ENCODE peak calls at places on chromosome 13, in five cellular contexts. One of them, this sample, is unnamed.

GRCh38 chr13:23828866-23829265 is 60.3 kb downstream of the MIPEP start:
- DNase-seq in GM23248: peak; percentile 79
- DNase-seq in HCT116: no peak
- DNase-seq in Karpas-422: no peak
- DNase-seq in PC-9: peak; percentile 4
- DNase-seq in this sample: no peak

GRCh38 chr13:30738946-30739528 is 3.7 kb downstream of the ALOX5AP start:
- DNase-seq in GM23248: no peak
- DNase-seq in PC-9: no peak
- DNase-seq in Karpas-422: no peak
- DNase-seq in HCT116: no peak
- DNase-seq in this sample: no peak

GRCh38 chr13:109412232-109412935 is 374.0 kb downstream of the IRS2 start:
- DNase-seq in GM23248: peak; percentile 31
- DNase-seq in PC-9: no peak
- DNase-seq in HCT116: peak; percentile 18
- DNase-seq in Karpas-422: no peak
- DNase-seq in this sample: no peak

GRCh38 chr13:105432408-105432807 is 1103.1 kb downstream of the EFNB2 start:
- DNase-seq in PC-9: no peak
- DNase-seq in GM23248: no peak
- DNase-seq in Karpas-422: no peak
- DNase-seq in HCT116: no peak
- DNase-seq in this sample: no peak

GRCh38 chr13:44489751-44490150 is 86.4 kb downstream of the TSC22D1 start:
- DNase-seq in Karpas-422: no peak
- DNase-seq in PC-9: no peak
- DNase-seq in HCT116: no peak
- DNase-seq in GM23248: no peak
- DNase-seq in this sample: no peak

GRCh38 chr13:26300140-26300539 is 46.2 kb downstream of the CDK8 start:
- DNase-seq in HCT116: peak; percentile 19
- DNase-seq in GM23248: peak; percentile 92
- DNase-seq in Karpas-422: no peak
- DNase-seq in PC-9: no peak
- DNase-seq in this sample: no peak

GRCh38 chr13:103354189-103354588 is 288.0 kb upstream of the SLC10A2 start:
- DNase-seq in Karpas-422: no peak
- DNase-seq in GM23248: no peak
- DNase-seq in PC-9: no peak
- DNase-seq in HCT116: no peak
- DNase-seq in this sample: no peak

GRCh38 chr13:43861863-43862262 is 17.7 kb downstream of the CCDC122 start:
- DNase-seq in Karpas-422: no peak
- DNase-seq in GM23248: no peak
- DNase-seq in HCT116: no peak
- DNase-seq in PC-9: no peak
- DNase-seq in this sample: no peak

GRCh38 chr13:40632915-40633314 is 33.5 kb downstream of the FOXO1 start:
- DNase-seq in PC-9: no peak
- DNase-seq in Karpas-422: no peak
- DNase-seq in GM23248: no peak
- DNase-seq in HCT116: no peak
- DNase-seq in this sample: no peak
- H3K4me1 ChIP-seq in PC-9: no peaks in the 10 kb centered on the region
- H3K4me1 ChIP-seq in Karpas-422: peaks cover 67% of the 10 kb centered on the region
- H3K4me1 ChIP-seq in GM23248: no peaks in the 10 kb centered on the region
- H3K4me1 ChIP-seq in HCT116: no peaks in the 10 kb centered on the region
- H3K4me1 ChIP-seq in this sample: peaks cover 64% of the 10 kb centered on the region

GRCh38 chr13:35882722-35883497 is 248.3 kb downstream of the DCLK1 start:
- DNase-seq in PC-9: no peak
- DNase-seq in GM23248: no peak
- DNase-seq in Karpas-422: no peak
- DNase-seq in HCT116: no peak
- DNase-seq in this sample: no peak

GRCh38 chr13:35874704-35875103 is 256.5 kb downstream of the DCLK1 start:
- DNase-seq in GM23248: no peak
- DNase-seq in HCT116: no peak
- DNase-seq in PC-9: no peak
- DNase-seq in Karpas-422: no peak
- DNase-seq in this sample: no peak

GRCh38 chr13:35881360-35881759 is 249.8 kb downstream of the DCLK1 start:
- DNase-seq in HCT116: no peak
- DNase-seq in GM23248: peak; percentile 27
- DNase-seq in Karpas-422: no peak
- DNase-seq in PC-9: no peak
- DNase-seq in this sample: no peak

GRCh38 chr13:35876601-35877000 is 254.6 kb downstream of the DCLK1 start:
- DNase-seq in PC-9: no peak
- DNase-seq in HCT116: no peak
- DNase-seq in Karpas-422: no peak
- DNase-seq in GM23248: peak; percentile 24
- DNase-seq in this sample: no peak

GRCh38 chr13:35879111-35879510 is 252.1 kb downstream of the DCLK1 start:
- DNase-seq in GM23248: no peak
- DNase-seq in PC-9: no peak
- DNase-seq in HCT116: no peak
- DNase-seq in Karpas-422: no peak
- DNase-seq in this sample: no peak
- H3K9me2 ChIP-seq in GM23248: no peaks in the 10 kb centered on the region
- H3K9me2 ChIP-seq in PC-9: no peaks in the 10 kb centered on the region
- H3K9me2 ChIP-seq in HCT116: no peaks in the 10 kb centered on the region
- H3K9me2 ChIP-seq in Karpas-422: no peaks in the 10 kb centered on the region
- H3K9me2 ChIP-seq in this sample: no peaks in the 10 kb centered on the region

DNA sequence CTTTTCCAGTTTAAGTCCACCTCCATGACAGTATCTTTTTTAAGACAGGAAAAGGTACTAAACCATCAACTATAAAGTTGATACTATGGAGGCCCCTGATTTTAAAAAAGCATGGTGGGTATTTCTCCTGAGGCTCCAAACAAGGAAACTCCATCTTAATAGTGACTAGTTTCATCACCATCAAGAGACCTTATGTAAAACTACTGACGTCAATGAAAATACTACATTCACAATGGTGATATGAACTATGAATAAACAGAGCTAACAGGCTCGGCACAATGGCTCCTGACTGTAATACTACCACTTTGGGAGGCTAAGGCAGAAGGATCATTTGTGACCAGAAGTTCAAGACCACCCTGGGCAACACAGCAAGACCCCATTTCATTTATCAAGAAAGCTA is 162.7 kb downstream of the KLF12 start:
- DNase-seq in GM23248: no peak
- DNase-seq in HCT116: no peak
- DNase-seq in PC-9: no peak
- DNase-seq in Karpas-422: peak; percentile 77
- DNase-seq in this sample: peak; percentile 43
- H3K4me1 ChIP-seq in GM23248: peaks cover 6% of the 10 kb centered on the region
- H3K4me1 ChIP-seq in HCT116: no peaks in the 10 kb centered on the region
- H3K4me1 ChIP-seq in PC-9: no peaks in the 10 kb centered on the region
- H3K4me1 ChIP-seq in Karpas-422: peaks cover 98% of the 10 kb centered on the region
- H3K4me1 ChIP-seq in this sample: peaks cover 93% of the 10 kb centered on the region

DNA sequence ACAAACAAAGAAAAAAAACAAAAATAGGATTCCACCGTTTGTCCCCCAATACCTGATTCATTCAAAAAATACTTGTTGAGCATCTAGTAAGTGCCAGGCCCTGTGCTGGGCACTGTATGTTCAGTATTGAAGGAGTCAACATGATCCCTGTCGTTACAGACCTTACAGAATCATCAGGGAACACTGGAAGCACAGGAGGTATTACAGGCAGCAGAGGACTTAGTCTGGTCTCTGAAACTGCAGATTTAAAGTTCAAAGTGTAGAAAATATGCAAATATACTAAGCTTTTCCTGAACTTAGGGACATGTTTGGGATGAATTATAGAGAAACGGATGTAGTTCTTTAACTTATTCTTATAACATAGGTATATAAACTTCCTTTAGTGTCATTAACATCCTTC is 160.7 kb upstream of the RFC3 start:
- DNase-seq in Karpas-422: no peak
- DNase-seq in GM23248: no peak
- DNase-seq in HCT116: no peak
- DNase-seq in PC-9: no peak
- DNase-seq in this sample: no peak
- H3K9me2 ChIP-seq in Karpas-422: no peaks in the 10 kb centered on the region
- H3K9me2 ChIP-seq in GM23248: no peaks in the 10 kb centered on the region
- H3K9me2 ChIP-seq in HCT116: no peaks in the 10 kb centered on the region
- H3K9me2 ChIP-seq in PC-9: no peaks in the 10 kb centered on the region
- H3K9me2 ChIP-seq in this sample: no peaks in the 10 kb centered on the region

GRCh38 chr13:33174491-33174890 is 111.1 kb downstream of the STARD13 start:
- DNase-seq in GM23248: no peak
- DNase-seq in PC-9: no peak
- DNase-seq in HCT116: no peak
- DNase-seq in Karpas-422: no peak
- DNase-seq in this sample: no peak

GRCh38 chr13:33174980-33175379 is 110.6 kb downstream of the STARD13 start:
- DNase-seq in PC-9: no peak
- DNase-seq in Karpas-422: no peak
- DNase-seq in GM23248: peak; percentile 27
- DNase-seq in HCT116: no peak
- DNase-seq in this sample: no peak

GRCh38 chr13:33178197-33178699 is 107.3 kb downstream of the STARD13 start:
- DNase-seq in GM23248: no peak
- DNase-seq in PC-9: no peak
- DNase-seq in HCT116: no peak
- DNase-seq in Karpas-422: no peak
- DNase-seq in this sample: no peak

GRCh38 chr13:33175991-33176390 is 109.6 kb downstream of the STARD13 start:
- DNase-seq in PC-9: no peak
- DNase-seq in Karpas-422: no peak
- DNase-seq in HCT116: no peak
- DNase-seq in GM23248: no peak
- DNase-seq in this sample: no peak

GRCh38 chr13:33176526-33176925 is 109.0 kb downstream of the STARD13 start:
- DNase-seq in PC-9: no peak
- DNase-seq in GM23248: peak; percentile 33
- DNase-seq in HCT116: no peak
- DNase-seq in Karpas-422: no peak
- DNase-seq in this sample: no peak
- H3K4me1 ChIP-seq in PC-9: no peaks in the 10 kb centered on the region
- H3K4me1 ChIP-seq in GM23248: peaks cover 22% of the 10 kb centered on the region
- H3K4me1 ChIP-seq in HCT116: peaks cover 6% of the 10 kb centered on the region
- H3K4me1 ChIP-seq in Karpas-422: no peaks in the 10 kb centered on the region
- H3K4me1 ChIP-seq in this sample: no peaks in the 10 kb centered on the region

GRCh38 chr13:79874396-79875360 is 393.7 kb downstream of the NDFIP2 start:
- DNase-seq in Karpas-422: no peak
- DNase-seq in HCT116: no peak
- DNase-seq in GM23248: peak; percentile 41
- DNase-seq in PC-9: no peak
- DNase-seq in this sample: no peak
- H3K9me2 ChIP-seq in Karpas-422: no peaks in the 10 kb centered on the region
- H3K9me2 ChIP-seq in HCT116: no peaks in the 10 kb centered on the region
- H3K9me2 ChIP-seq in GM23248: no peaks in the 10 kb centered on the region
- H3K9me2 ChIP-seq in PC-9: no peaks in the 10 kb centered on the region
- H3K9me2 ChIP-seq in this sample: peaks cover 3% of the 10 kb centered on the region

DNA sequence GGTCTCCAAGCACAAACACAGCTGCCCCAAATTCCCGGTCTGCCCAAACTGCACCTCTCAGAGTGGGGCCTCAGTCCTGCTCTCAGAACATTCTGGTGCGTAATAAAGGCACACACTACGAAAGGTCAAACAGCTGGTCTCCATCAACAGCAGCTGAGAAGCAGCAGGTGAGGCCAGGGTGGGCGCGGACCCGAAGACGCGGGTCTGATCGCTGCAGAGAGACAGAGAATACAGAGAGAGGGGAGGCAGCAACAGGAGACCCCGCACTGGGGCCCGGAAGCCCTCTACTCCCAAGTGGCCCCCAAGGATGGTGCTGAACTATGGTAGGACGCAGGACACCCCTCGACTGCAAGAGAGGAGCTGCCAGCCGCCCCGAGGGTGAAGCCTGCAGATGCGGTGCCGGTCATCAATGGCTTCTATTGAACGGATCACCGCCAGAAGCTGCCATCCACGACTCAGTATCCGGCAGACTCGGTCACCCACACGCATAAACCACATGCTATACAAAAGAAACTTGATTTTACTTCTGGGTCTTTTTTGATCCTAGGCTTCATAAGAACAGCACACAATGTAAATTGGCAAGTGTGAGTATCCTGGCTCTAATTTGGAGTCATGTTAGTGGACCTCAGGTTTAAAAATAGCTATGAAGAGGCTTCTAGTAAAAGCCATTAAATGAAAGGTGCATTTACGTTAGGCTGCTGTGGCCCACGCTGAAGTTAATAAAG is 33.4 kb downstream of the STK24 start:
- DNase-seq in GM23248: peak; percentile 34
- DNase-seq in Karpas-422: no peak
- DNase-seq in PC-9: no peak
- DNase-seq in HCT116: no peak
- DNase-seq in this sample: no peak
- H3K4me1 ChIP-seq in GM23248: peaks cover 59% of the 10 kb centered on the region
- H3K4me1 ChIP-seq in Karpas-422: peaks cover 34% of the 10 kb centered on the region
- H3K4me1 ChIP-seq in PC-9: peaks cover 13% of the 10 kb centered on the region
- H3K4me1 ChIP-seq in HCT116: no peaks in the 10 kb centered on the region
- H3K4me1 ChIP-seq in this sample: peaks cover 24% of the 10 kb centered on the region